ENCODE peak calls at places on chromosomes 7 and 10, in eight cellular contexts. One of them, this sample, is unnamed.

GRCh38 chr10:77603529-77603927 is 34.1 kb downstream of the KCNMA1 start:
- DNase-seq in heart left ventricle: no peak
- DNase-seq in Right ventricle myocardium superior: peak
- DNase-seq in sigmoid colon: peak
- DNase-seq in activated T-cell treated with anti-CD3 and anti-CD28 coated beads, Interleukin-2, amount 50 U/mL, for 24 hours: no peak
- DNase-seq in upper lobe of right lung: no peak
- DNase-seq in stimulated activated CD8-positive, alpha-beta memory T cell treated with anti-CD3 and anti-CD28 coated beads, Interleukin-7, amount 100 ng/mL, for 1 hour: no peak
- DNase-seq in AML-193: no peak
- DNase-seq in this sample: no peak

GRCh38 chr7:57179776-57180415 is 47.7 kb upstream of the ZNF479 start:
- DNase-seq in stimulated activated CD8-positive, alpha-beta memory T cell treated with anti-CD3 and anti-CD28 coated beads, Interleukin-7, amount 100 ng/mL, for 1 hour: no peak
- DNase-seq in activated T-cell treated with anti-CD3 and anti-CD28 coated beads, Interleukin-2, amount 50 U/mL, for 24 hours: no peak
- DNase-seq in AML-193: no peak
- DNase-seq in heart left ventricle: no peak
- DNase-seq in sigmoid colon: no peak
- DNase-seq in upper lobe of right lung: peak
- DNase-seq in Right ventricle myocardium superior: no peak
- DNase-seq in this sample: no peak

GRCh38 chr10:16316733-16317132 is 120.1 kb upstream of the PTER start:
- DNase-seq in Right ventricle myocardium superior: no peak
- DNase-seq in heart left ventricle: no peak
- DNase-seq in sigmoid colon: no peak
- DNase-seq in activated T-cell treated with anti-CD3 and anti-CD28 coated beads, Interleukin-2, amount 50 U/mL, for 24 hours: no peak
- DNase-seq in upper lobe of right lung: no peak
- DNase-seq in stimulated activated CD8-positive, alpha-beta memory T cell treated with anti-CD3 and anti-CD28 coated beads, Interleukin-7, amount 100 ng/mL, for 1 hour: no peak
- DNase-seq in AML-193: no peak
- DNase-seq in this sample: no peak

GRCh38 chr7:52168085-52168484 is 851.5 kb upstream of the COBL start:
- DNase-seq in sigmoid colon: no peak
- DNase-seq in activated T-cell treated with anti-CD3 and anti-CD28 coated beads, Interleukin-2, amount 50 U/mL, for 24 hours: no peak
- DNase-seq in heart left ventricle: no peak
- DNase-seq in stimulated activated CD8-positive, alpha-beta memory T cell treated with anti-CD3 and anti-CD28 coated beads, Interleukin-7, amount 100 ng/mL, for 1 hour: no peak
- DNase-seq in upper lobe of right lung: no peak
- DNase-seq in AML-193: peak
- DNase-seq in Right ventricle myocardium superior: no peak
- DNase-seq in this sample: no peak

GRCh38 chr10:131859341-131860020 is 41.3 kb upstream of the PPP2R2D start:
- DNase-seq in stimulated activated CD8-positive, alpha-beta memory T cell treated with anti-CD3 and anti-CD28 coated beads, Interleukin-7, amount 100 ng/mL, for 1 hour: no peak
- DNase-seq in upper lobe of right lung: peak
- DNase-seq in heart left ventricle: no peak
- DNase-seq in AML-193: no peak
- DNase-seq in Right ventricle myocardium superior: no peak
- DNase-seq in activated T-cell treated with anti-CD3 and anti-CD28 coated beads, Interleukin-2, amount 50 U/mL, for 24 hours: peak
- DNase-seq in sigmoid colon: peak
- DNase-seq in this sample: peak

GRCh38 chr7:28572321-28573058 is 160.2 kb downstream of the CREB5 start:
- DNase-seq in upper lobe of right lung: no peak
- DNase-seq in sigmoid colon: no peak
- DNase-seq in AML-193: no peak
- DNase-seq in Right ventricle myocardium superior: no peak
- DNase-seq in heart left ventricle: no peak
- DNase-seq in stimulated activated CD8-positive, alpha-beta memory T cell treated with anti-CD3 and anti-CD28 coated beads, Interleukin-7, amount 100 ng/mL, for 1 hour: no peak
- DNase-seq in activated T-cell treated with anti-CD3 and anti-CD28 coated beads, Interleukin-2, amount 50 U/mL, for 24 hours: no peak
- DNase-seq in this sample: no peak

GRCh38 chr7:78260826-78261225 is 462.3 kb downstream of the PHTF2 start:
- DNase-seq in heart left ventricle: no peak
- DNase-seq in activated T-cell treated with anti-CD3 and anti-CD28 coated beads, Interleukin-2, amount 50 U/mL, for 24 hours: no peak
- DNase-seq in AML-193: no peak
- DNase-seq in stimulated activated CD8-positive, alpha-beta memory T cell treated with anti-CD3 and anti-CD28 coated beads, Interleukin-7, amount 100 ng/mL, for 1 hour: no peak
- DNase-seq in sigmoid colon: no peak
- DNase-seq in Right ventricle myocardium superior: no peak
- DNase-seq in upper lobe of right lung: no peak
- DNase-seq in this sample: no peak

GRCh38 chr7:157462840-157463239 is 126.0 kb downstream of the DNAJB6 start:
- DNase-seq in activated T-cell treated with anti-CD3 and anti-CD28 coated beads, Interleukin-2, amount 50 U/mL, for 24 hours: peak
- DNase-seq in heart left ventricle: no peak
- DNase-seq in upper lobe of right lung: no peak
- DNase-seq in Right ventricle myocardium superior: no peak
- DNase-seq in AML-193: no peak
- DNase-seq in stimulated activated CD8-positive, alpha-beta memory T cell treated with anti-CD3 and anti-CD28 coated beads, Interleukin-7, amount 100 ng/mL, for 1 hour: no peak
- DNase-seq in sigmoid colon: no peak
- DNase-seq in this sample: peak